ENCODE peak calls at places on chromosomes 4 and X, in eight cellular contexts. L is NCI-H1105; K is cardiac muscle cell; M is stimulated activated CD8-positive, alpha-beta memory T cell treated with anti-CD3 and anti-CD28 coated beads, Interleukin-4, amount 100 ng/mL, for 4 hours; B is left cardiac atrium; F is left lung; A is naive thymus-derived CD4-positive, alpha-beta T cell; P is GM04504. V is an unnamed sample.

GRCh38 chr4:124118061-124118460 is 594.5 kb downstream of the ANKRD50 start:
- DNase-seq in L (no peak), K (no peak), M (no peak), B (no peak), F (no peak), A (no peak), P (no peak), V (peak)

GRCh38 chrX:50697691-50698090 is 116.3 kb downstream of the SHROOM4 start:
- DNase-seq in L (no peak), K (peak), M (no peak), B (no peak), F (no peak), A (no peak), P (peak), V (peak)

GRCh38 chrX:74535633-74536141 is 78.7 kb downstream of the RLIM start:
- DNase-seq in L (peak), K (peak), M (peak), B (peak), F (peak), A (peak), P (peak), V (peak)

GRCh38 chr4:77579406-77580076 is 26.1 kb upstream of the CXCL13 start:
- DNase-seq in L (peak), K (peak), M (no peak), B (no peak), F (no peak), A (no peak), P (peak), V (peak)

GRCh38 chr4:27176400-27176799 is 315.8 kb downstream of the STIM2 start:
- DNase-seq in L (peak), K (peak), M (no peak), B (peak), F (no peak), A (no peak), P (no peak), V (peak)

GRCh38 chrX:107825698-107826285 is at the start of gene MID2:
- DNase-seq in L (peak), K (peak), M (no peak), B (peak), F (peak), A (peak), P (no peak), V (peak)

GRCh38 chr4:57764840-57765239 is 654.7 kb upstream of the IGFBP7 start:
- DNase-seq in L (no peak), K (no peak), M (no peak), B (no peak), F (no peak), A (no peak), P (no peak), V (no peak)

GRCh38 chr4:6758732-6759131 is 23.8 kb upstream of the KIAA0232 start:
- DNase-seq in L (no peak), K (no peak), M (no peak), B (no peak), F (no peak), A (no peak), P (no peak), V (no peak)

GRCh38 chrX:65532016-65532415 is 2.6 kb downstream of the LAS1L start:
- DNase-seq in L (no peak), K (no peak), M (no peak), B (no peak), F (no peak), A (no peak), P (no peak), V (no peak)

GRCh38 chr4:23364167-23364566 is 525.7 kb downstream of the PPARGC1A start:
- DNase-seq in L (no peak), K (no peak), M (no peak), B (no peak), F (no peak), A (no peak), P (no peak), V (no peak)

GRCh38 chr4:181523973-181524372 is 719.2 kb upstream of the TENM3 start:
- DNase-seq in L (no peak), K (no peak), M (no peak), B (no peak), F (no peak), A (no peak), P (no peak), V (no peak)

GRCh38 chrX:138845791-138846190 is 134.3 kb upstream of the FGF13 start:
- DNase-seq in L (no peak), K (no peak), M (no peak), B (no peak), F (no peak), A (no peak), P (no peak), V (no peak)

GRCh38 chrX:119237526-119238035 is 1.5 kb downstream of the PGRMC1 start:
- DNase-seq in L (no peak), K (peak), M (no peak), B (no peak), F (no peak), A (no peak), P (no peak), V (no peak)

GRCh38 chr4:83112678-83113428 is 1.7 kb downstream of the PLAC8 start:
- DNase-seq in L (no peak), K (no peak), M (no peak), B (no peak), F (no peak), A (peak), P (no peak), V (peak)

GRCh38 chr4:180134116-180134866 is 2108.9 kb upstream of the TENM3 start:
- DNase-seq in L (no peak), K (no peak), M (no peak), B (no peak), F (peak), A (no peak), P (no peak), V (no peak)

GRCh38 chr4:128355301-128355700 is 67.7 kb upstream of the PGRMC2 start:
- DNase-seq in L (no peak), K (no peak), M (no peak), B (no peak), F (no peak), A (no peak), P (no peak), V (no peak)

GRCh38 chrX:108735087-108735679 is 1.2 kb downstream of the IRS4 start:
- DNase-seq in L (peak), K (no peak), M (no peak), B (no peak), F (peak), A (no peak), P (no peak), V (no peak)

GRCh38 chr4:71004281-71004851 is 10.9 kb downstream of the DCK start:
- DNase-seq in L (no peak), K (no peak), M (peak), B (no peak), F (no peak), A (peak), P (no peak), V (no peak)

GRCh38 chr4:88809561-88810219 is 112.1 kb upstream of the NAP1L5 start:
- DNase-seq in L (no peak), K (peak), M (no peak), B (no peak), F (no peak), A (no peak), P (no peak), V (no peak)

GRCh38 chrX:131987252-131987651 is 35.9 kb upstream of the STK26 start:
- DNase-seq in L (no peak), K (no peak), M (no peak), B (no peak), F (no peak), A (peak), P (no peak), V (no peak)

GRCh38 chrX:41481264-41482109 is 34.3 kb downstream of the NYX start:
- DNase-seq in L (no peak), K (no peak), M (no peak), B (no peak), F (no peak), A (no peak), P (no peak), V (peak)

GRCh38 chr4:154473497-154473896 is 18.1 kb downstream of the DCHS2 start:
- DNase-seq in L (no peak), K (no peak), M (no peak), B (no peak), F (no peak), A (no peak), P (no peak), V (no peak)

GRCh38 chr4:59973496-59973895 is 1226.6 kb upstream of the ADGRL3 start:
- DNase-seq in L (no peak), K (no peak), M (no peak), B (no peak), F (no peak), A (no peak), P (no peak), V (no peak)

GRCh38 chr4:130026185-130026584 is 930.2 kb downstream of the C4orf33 start:
- DNase-seq in L (peak), K (no peak), M (no peak), B (no peak), F (no peak), A (no peak), P (no peak), V (no peak)

GRCh38 chr4:38764292-38764691 is 18.5 kb downstream of the TLR10 start:
- DNase-seq in L (no peak), K (no peak), M (no peak), B (no peak), F (no peak), A (no peak), P (no peak), V (no peak)

GRCh38 chrX:7582191-7582590 is 260.8 kb upstream of the VCX start:
- DNase-seq in L (peak), K (no peak), M (no peak), B (no peak), F (no peak), A (no peak), P (no peak), V (no peak)

GRCh38 chr4:39304651-39305050 is 61.5 kb downstream of the RFC1 start:
- DNase-seq in L (no peak), K (no peak), M (no peak), B (no peak), F (no peak), A (no peak), P (no peak), V (no peak)

GRCh38 chr4:140156529-140157171 is 2.7 kb upstream of the MAML3 start:
- DNase-seq in L (no peak), K (no peak), M (no peak), B (no peak), F (no peak), A (peak), P (no peak), V (no peak)

GRCh38 chrX:45768666-45769065 is 568.0 kb upstream of the DIPK2B start:
- DNase-seq in L (no peak), K (no peak), M (no peak), B (no peak), F (no peak), A (no peak), P (no peak), V (no peak)